ENCODE peak calls at places on chromosome 5, in eight cellular contexts. One of them, this sample, is unnamed.

GRCh38 chr5:159601216-159601615 is 270.9 kb upstream of the IL12B start:
- DNase-seq in WERI-Rb-1: no peak
- DNase-seq in NCI-H1092: no peak
- DNase-seq in stimulated activated CD4-positive, alpha-beta T cell treated with anti-CD3 and anti-CD28 coated beads, Interleukin-12 subunit alpha, Interleukin-12 subunit beta, amount 100 ng/mL, for 24 hours: no peak
- DNase-seq in left kidney: no peak
- DNase-seq in GM20000: no peak
- DNase-seq in Calu3: no peak
- DNase-seq in stimulated activated CD8-positive, alpha-beta memory T cell treated with anti-CD3 and anti-CD28 coated beads, Interleukin-2, amount 100 ng/mL, for 1 hour: no peak
- DNase-seq in this sample: no peak

GRCh38 chr5:154236-154635 is 37.1 kb upstream of the LRRC14B start:
- DNase-seq in left kidney: peak
- DNase-seq in GM20000: no peak
- DNase-seq in NCI-H1092: no peak
- DNase-seq in stimulated activated CD4-positive, alpha-beta T cell treated with anti-CD3 and anti-CD28 coated beads, Interleukin-12 subunit alpha, Interleukin-12 subunit beta, amount 100 ng/mL, for 24 hours: no peak
- DNase-seq in WERI-Rb-1: no peak
- DNase-seq in Calu3: no peak
- DNase-seq in stimulated activated CD8-positive, alpha-beta memory T cell treated with anti-CD3 and anti-CD28 coated beads, Interleukin-2, amount 100 ng/mL, for 1 hour: no peak
- DNase-seq in this sample: no peak

GRCh38 chr5:38207343-38207742 is 51.0 kb upstream of the EGFLAM start:
- DNase-seq in WERI-Rb-1: no peak
- DNase-seq in stimulated activated CD4-positive, alpha-beta T cell treated with anti-CD3 and anti-CD28 coated beads, Interleukin-12 subunit alpha, Interleukin-12 subunit beta, amount 100 ng/mL, for 24 hours: no peak
- DNase-seq in left kidney: no peak
- DNase-seq in Calu3: no peak
- DNase-seq in stimulated activated CD8-positive, alpha-beta memory T cell treated with anti-CD3 and anti-CD28 coated beads, Interleukin-2, amount 100 ng/mL, for 1 hour: no peak
- DNase-seq in NCI-H1092: no peak
- DNase-seq in GM20000: no peak
- DNase-seq in this sample: no peak

GRCh38 chr5:94640176-94640575 is 21.7 kb downstream of the SLF1 start:
- DNase-seq in WERI-Rb-1: no peak
- DNase-seq in Calu3: no peak
- DNase-seq in left kidney: no peak
- DNase-seq in NCI-H1092: no peak
- DNase-seq in stimulated activated CD8-positive, alpha-beta memory T cell treated with anti-CD3 and anti-CD28 coated beads, Interleukin-2, amount 100 ng/mL, for 1 hour: no peak
- DNase-seq in stimulated activated CD4-positive, alpha-beta T cell treated with anti-CD3 and anti-CD28 coated beads, Interleukin-12 subunit alpha, Interleukin-12 subunit beta, amount 100 ng/mL, for 24 hours: no peak
- DNase-seq in GM20000: no peak
- DNase-seq in this sample: no peak

GRCh38 chr5:136109453-136109852 is 23.2 kb upstream of the SMAD5 start:
- DNase-seq in Calu3: no peak
- DNase-seq in WERI-Rb-1: no peak
- DNase-seq in stimulated activated CD4-positive, alpha-beta T cell treated with anti-CD3 and anti-CD28 coated beads, Interleukin-12 subunit alpha, Interleukin-12 subunit beta, amount 100 ng/mL, for 24 hours: no peak
- DNase-seq in stimulated activated CD8-positive, alpha-beta memory T cell treated with anti-CD3 and anti-CD28 coated beads, Interleukin-2, amount 100 ng/mL, for 1 hour: no peak
- DNase-seq in left kidney: no peak
- DNase-seq in GM20000: no peak
- DNase-seq in NCI-H1092: no peak
- DNase-seq in this sample: no peak

GRCh38 chr5:44396312-44396711 is 7.1 kb upstream of the FGF10 start:
- DNase-seq in Calu3: no peak
- DNase-seq in stimulated activated CD4-positive, alpha-beta T cell treated with anti-CD3 and anti-CD28 coated beads, Interleukin-12 subunit alpha, Interleukin-12 subunit beta, amount 100 ng/mL, for 24 hours: no peak
- DNase-seq in stimulated activated CD8-positive, alpha-beta memory T cell treated with anti-CD3 and anti-CD28 coated beads, Interleukin-2, amount 100 ng/mL, for 1 hour: no peak
- DNase-seq in left kidney: no peak
- DNase-seq in NCI-H1092: no peak
- DNase-seq in WERI-Rb-1: no peak
- DNase-seq in GM20000: no peak
- DNase-seq in this sample: no peak

GRCh38 chr5:140141241-140141640 is 15.5 kb downstream of the IGIP start:
- DNase-seq in Calu3: no peak
- DNase-seq in stimulated activated CD4-positive, alpha-beta T cell treated with anti-CD3 and anti-CD28 coated beads, Interleukin-12 subunit alpha, Interleukin-12 subunit beta, amount 100 ng/mL, for 24 hours: no peak
- DNase-seq in left kidney: no peak
- DNase-seq in NCI-H1092: no peak
- DNase-seq in stimulated activated CD8-positive, alpha-beta memory T cell treated with anti-CD3 and anti-CD28 coated beads, Interleukin-2, amount 100 ng/mL, for 1 hour: no peak
- DNase-seq in WERI-Rb-1: no peak
- DNase-seq in GM20000: no peak
- DNase-seq in this sample: no peak

GRCh38 chr5:7392401-7393024 is 3.4 kb upstream of the ADCY2 start:
- DNase-seq in stimulated activated CD4-positive, alpha-beta T cell treated with anti-CD3 and anti-CD28 coated beads, Interleukin-12 subunit alpha, Interleukin-12 subunit beta, amount 100 ng/mL, for 24 hours: no peak
- DNase-seq in left kidney: peak
- DNase-seq in WERI-Rb-1: no peak
- DNase-seq in GM20000: no peak
- DNase-seq in Calu3: peak
- DNase-seq in stimulated activated CD8-positive, alpha-beta memory T cell treated with anti-CD3 and anti-CD28 coated beads, Interleukin-2, amount 100 ng/mL, for 1 hour: no peak
- DNase-seq in NCI-H1092: peak
- DNase-seq in this sample: no peak

GRCh38 chr5:532521-533242 is 8.4 kb upstream of the SLC9A3 start:
- DNase-seq in Calu3: no peak
- DNase-seq in left kidney: no peak
- DNase-seq in WERI-Rb-1: no peak
- DNase-seq in stimulated activated CD4-positive, alpha-beta T cell treated with anti-CD3 and anti-CD28 coated beads, Interleukin-12 subunit alpha, Interleukin-12 subunit beta, amount 100 ng/mL, for 24 hours: no peak
- DNase-seq in GM20000: no peak
- DNase-seq in stimulated activated CD8-positive, alpha-beta memory T cell treated with anti-CD3 and anti-CD28 coated beads, Interleukin-2, amount 100 ng/mL, for 1 hour: no peak
- DNase-seq in NCI-H1092: peak
- DNase-seq in this sample: no peak

GRCh38 chr5:124662261-124662781 is 84.1 kb downstream of the ZNF608 start:
- DNase-seq in stimulated activated CD8-positive, alpha-beta memory T cell treated with anti-CD3 and anti-CD28 coated beads, Interleukin-2, amount 100 ng/mL, for 1 hour: no peak
- DNase-seq in WERI-Rb-1: peak
- DNase-seq in GM20000: no peak
- DNase-seq in left kidney: peak
- DNase-seq in NCI-H1092: no peak
- DNase-seq in Calu3: peak
- DNase-seq in stimulated activated CD4-positive, alpha-beta T cell treated with anti-CD3 and anti-CD28 coated beads, Interleukin-12 subunit alpha, Interleukin-12 subunit beta, amount 100 ng/mL, for 24 hours: no peak
- DNase-seq in this sample: peak

GRCh38 chr5:153896117-153896516 is 142.6 kb downstream of the FAM114A2 start:
- DNase-seq in GM20000: no peak
- DNase-seq in stimulated activated CD4-positive, alpha-beta T cell treated with anti-CD3 and anti-CD28 coated beads, Interleukin-12 subunit alpha, Interleukin-12 subunit beta, amount 100 ng/mL, for 24 hours: no peak
- DNase-seq in stimulated activated CD8-positive, alpha-beta memory T cell treated with anti-CD3 and anti-CD28 coated beads, Interleukin-2, amount 100 ng/mL, for 1 hour: no peak
- DNase-seq in NCI-H1092: no peak
- DNase-seq in Calu3: no peak
- DNase-seq in WERI-Rb-1: no peak
- DNase-seq in left kidney: no peak
- DNase-seq in this sample: no peak

GRCh38 chr5:90833753-90834152 is 275.2 kb downstream of the ADGRV1 start:
- DNase-seq in NCI-H1092: no peak
- DNase-seq in stimulated activated CD4-positive, alpha-beta T cell treated with anti-CD3 and anti-CD28 coated beads, Interleukin-12 subunit alpha, Interleukin-12 subunit beta, amount 100 ng/mL, for 24 hours: no peak
- DNase-seq in WERI-Rb-1: no peak
- DNase-seq in left kidney: no peak
- DNase-seq in Calu3: no peak
- DNase-seq in stimulated activated CD8-positive, alpha-beta memory T cell treated with anti-CD3 and anti-CD28 coated beads, Interleukin-2, amount 100 ng/mL, for 1 hour: no peak
- DNase-seq in GM20000: no peak
- DNase-seq in this sample: no peak

GRCh38 chr5:73450672-73451217 is 2.2 kb upstream of the FOXD1 start:
- DNase-seq in NCI-H1092: no peak
- DNase-seq in GM20000: no peak
- DNase-seq in WERI-Rb-1: no peak
- DNase-seq in stimulated activated CD8-positive, alpha-beta memory T cell treated with anti-CD3 and anti-CD28 coated beads, Interleukin-2, amount 100 ng/mL, for 1 hour: no peak
- DNase-seq in left kidney: peak
- DNase-seq in stimulated activated CD4-positive, alpha-beta T cell treated with anti-CD3 and anti-CD28 coated beads, Interleukin-12 subunit alpha, Interleukin-12 subunit beta, amount 100 ng/mL, for 24 hours: no peak
- DNase-seq in Calu3: no peak
- DNase-seq in this sample: no peak

GRCh38 chr5:171596391-171596878 is 177.0 kb downstream of the FGF18 start:
- DNase-seq in NCI-H1092: no peak
- DNase-seq in left kidney: peak
- DNase-seq in Calu3: peak
- DNase-seq in stimulated activated CD4-positive, alpha-beta T cell treated with anti-CD3 and anti-CD28 coated beads, Interleukin-12 subunit alpha, Interleukin-12 subunit beta, amount 100 ng/mL, for 24 hours: no peak
- DNase-seq in GM20000: no peak
- DNase-seq in WERI-Rb-1: no peak
- DNase-seq in stimulated activated CD8-positive, alpha-beta memory T cell treated with anti-CD3 and anti-CD28 coated beads, Interleukin-2, amount 100 ng/mL, for 1 hour: no peak
- DNase-seq in this sample: no peak

GRCh38 chr5:161420526-161420925 is 126.0 kb downstream of the GABRB2 start:
- DNase-seq in stimulated activated CD8-positive, alpha-beta memory T cell treated with anti-CD3 and anti-CD28 coated beads, Interleukin-2, amount 100 ng/mL, for 1 hour: no peak
- DNase-seq in WERI-Rb-1: no peak
- DNase-seq in GM20000: no peak
- DNase-seq in stimulated activated CD4-positive, alpha-beta T cell treated with anti-CD3 and anti-CD28 coated beads, Interleukin-12 subunit alpha, Interleukin-12 subunit beta, amount 100 ng/mL, for 24 hours: no peak
- DNase-seq in Calu3: no peak
- DNase-seq in NCI-H1092: no peak
- DNase-seq in left kidney: peak
- DNase-seq in this sample: no peak

GRCh38 chr5:147081256-147081872 is 153.5 kb upstream of the STK32A start:
- DNase-seq in WERI-Rb-1: no peak
- DNase-seq in NCI-H1092: no peak
- DNase-seq in stimulated activated CD4-positive, alpha-beta T cell treated with anti-CD3 and anti-CD28 coated beads, Interleukin-12 subunit alpha, Interleukin-12 subunit beta, amount 100 ng/mL, for 24 hours: no peak
- DNase-seq in left kidney: no peak
- DNase-seq in GM20000: no peak
- DNase-seq in Calu3: no peak
- DNase-seq in stimulated activated CD8-positive, alpha-beta memory T cell treated with anti-CD3 and anti-CD28 coated beads, Interleukin-2, amount 100 ng/mL, for 1 hour: no peak
- DNase-seq in this sample: no peak

GRCh38 chr5:173968154-173968553 is 20.8 kb upstream of the C5orf47 start:
- DNase-seq in GM20000: no peak
- DNase-seq in stimulated activated CD4-positive, alpha-beta T cell treated with anti-CD3 and anti-CD28 coated beads, Interleukin-12 subunit alpha, Interleukin-12 subunit beta, amount 100 ng/mL, for 24 hours: no peak
- DNase-seq in Calu3: no peak
- DNase-seq in NCI-H1092: no peak
- DNase-seq in WERI-Rb-1: no peak
- DNase-seq in stimulated activated CD8-positive, alpha-beta memory T cell treated with anti-CD3 and anti-CD28 coated beads, Interleukin-2, amount 100 ng/mL, for 1 hour: no peak
- DNase-seq in left kidney: peak
- DNase-seq in this sample: peak

GRCh38 chr5:23507278-23507685 is at the start of gene PRDM9:
- DNase-seq in GM20000: peak
- DNase-seq in WERI-Rb-1: peak
- DNase-seq in left kidney: peak
- DNase-seq in stimulated activated CD4-positive, alpha-beta T cell treated with anti-CD3 and anti-CD28 coated beads, Interleukin-12 subunit alpha, Interleukin-12 subunit beta, amount 100 ng/mL, for 24 hours: no peak
- DNase-seq in NCI-H1092: peak
- DNase-seq in Calu3: no peak
- DNase-seq in stimulated activated CD8-positive, alpha-beta memory T cell treated with anti-CD3 and anti-CD28 coated beads, Interleukin-2, amount 100 ng/mL, for 1 hour: no peak
- DNase-seq in this sample: no peak

GRCh38 chr5:52844885-52845284 is 57.2 kb downstream of the ITGA1 start:
- DNase-seq in NCI-H1092: no peak
- DNase-seq in stimulated activated CD4-positive, alpha-beta T cell treated with anti-CD3 and anti-CD28 coated beads, Interleukin-12 subunit alpha, Interleukin-12 subunit beta, amount 100 ng/mL, for 24 hours: no peak
- DNase-seq in GM20000: no peak
- DNase-seq in WERI-Rb-1: no peak
- DNase-seq in Calu3: no peak
- DNase-seq in left kidney: peak
- DNase-seq in stimulated activated CD8-positive, alpha-beta memory T cell treated with anti-CD3 and anti-CD28 coated beads, Interleukin-2, amount 100 ng/mL, for 1 hour: no peak
- DNase-seq in this sample: no peak